ENCODE peak calls at places on chromosomes 2 and 18, in ten cellular contexts. X, E, U, W, K, N, I, C, T and A are unnamed samples.

GRCh38 chr18:51191139-51191717 is 6.3 kb downstream of the MEX3C start:
- DNase-seq in X (no peak), E (no peak), U (no peak), W (no peak), K (no peak), N (no peak), I (no peak), C (no peak), T (no peak), A (no peak)

GRCh38 chr2:167756427-167756826 is 491.0 kb downstream of the STK39 start:
- DNase-seq in X (no peak), E (no peak), U (peak), W (no peak), K (peak), N (no peak), I (no peak), C (no peak), T (no peak), A (peak)

GRCh38 chr18:48227206-48227605 is 182.0 kb downstream of the ZBTB7C start:
- DNase-seq in X (no peak), E (no peak), U (no peak), W (no peak), K (peak), N (no peak), I (no peak), C (no peak), T (no peak), A (no peak)

GRCh38 chr2:9153589-9153988 is 53.0 kb upstream of the ASAP2 start:
- DNase-seq in X (peak), E (no peak), U (no peak), W (no peak), K (no peak), N (peak), I (no peak), C (no peak), T (no peak), A (no peak)

GRCh38 chr2:38073211-38074005 is 2.5 kb downstream of the CYP1B1 start:
- DNase-seq in X (peak), E (no peak), U (no peak), W (peak), K (peak), N (no peak), I (no peak), C (no peak), T (no peak), A (no peak)

GRCh38 chr2:224820283-224820991 is 104.3 kb upstream of the CCDC195 start:
- DNase-seq in X (peak), E (no peak), U (no peak), W (no peak), K (peak), N (no peak), I (no peak), C (no peak), T (no peak), A (no peak)

GRCh38 chr2:85264471-85264870 is 63.3 kb downstream of the TGOLN2 start:
- DNase-seq in X (no peak), E (no peak), U (peak), W (no peak), K (peak), N (no peak), I (no peak), C (no peak), T (no peak), A (no peak)

GRCh38 chr2:58852905-58853304 is 611.8 kb upstream of the FANCL start:
- DNase-seq in X (no peak), E (no peak), U (no peak), W (no peak), K (no peak), N (no peak), I (no peak), C (no peak), T (no peak), A (no peak)

GRCh38 chr2:46866770-46867246 is 48.8 kb downstream of the MCFD2 start:
- DNase-seq in X (no peak), E (no peak), U (no peak), W (peak), K (peak), N (no peak), I (peak), C (no peak), T (peak), A (no peak)

GRCh38 chr2:236569593-236569973 is at the start of gene ACKR3:
- DNase-seq in X (peak), E (peak), U (peak), W (peak), K (peak), N (peak), I (peak), C (no peak), T (peak), A (peak)

GRCh38 chr18:55404136-55404810 is 183.7 kb downstream of the TCF4 start:
- DNase-seq in X (no peak), E (no peak), U (no peak), W (no peak), K (no peak), N (no peak), I (no peak), C (no peak), T (no peak), A (no peak)

GRCh38 chr2:223649941-223650530 is 47.9 kb upstream of the SCG2 start:
- DNase-seq in X (no peak), E (no peak), U (no peak), W (no peak), K (no peak), N (no peak), I (no peak), C (no peak), T (no peak), A (no peak)

GRCh38 chr2:6214471-6214870 is 522.3 kb downstream of the SOX11 start:
- DNase-seq in X (no peak), E (no peak), U (no peak), W (no peak), K (no peak), N (no peak), I (no peak), C (no peak), T (no peak), A (no peak)

GRCh38 chr2:26696352-26696816 is 3.9 kb downstream of the KCNK3 start:
- DNase-seq in X (peak), E (peak), U (peak), W (no peak), K (peak), N (no peak), I (no peak), C (no peak), T (peak), A (peak)

GRCh38 chr2:196725882-196726281 is 73.6 kb downstream of the GTF3C3 start:
- DNase-seq in X (no peak), E (no peak), U (no peak), W (no peak), K (no peak), N (no peak), I (no peak), C (no peak), T (no peak), A (no peak)

GRCh38 chr2:23380562-23381065 is 4.4 kb upstream of the KLHL29 start:
- DNase-seq in X (no peak), E (peak), U (no peak), W (no peak), K (peak), N (no peak), I (peak), C (no peak), T (no peak), A (no peak)

GRCh38 chr2:128754246-128754724 is 435.6 kb upstream of the HS6ST1 start:
- DNase-seq in X (no peak), E (no peak), U (peak), W (no peak), K (no peak), N (no peak), I (peak), C (no peak), T (peak), A (no peak)

GRCh38 chr2:95760839-95761525 is 169.2 kb downstream of the TRIM43 start:
- DNase-seq in X (peak), E (no peak), U (no peak), W (no peak), K (peak), N (no peak), I (no peak), C (peak), T (no peak), A (peak)

GRCh38 chr2:47485751-47486300 is 82.9 kb downstream of the MSH2 start:
- DNase-seq in X (no peak), E (no peak), U (no peak), W (no peak), K (peak), N (no peak), I (no peak), C (no peak), T (no peak), A (no peak)

GRCh38 chr2:237429761-237430160 is 15.8 kb upstream of the COL6A3 start:
- DNase-seq in X (no peak), E (no peak), U (no peak), W (no peak), K (peak), N (no peak), I (no peak), C (no peak), T (no peak), A (no peak)

GRCh38 chr2:54360055-54360792 is 95.9 kb upstream of the SPTBN1 start:
- DNase-seq in X (peak), E (no peak), U (peak), W (peak), K (peak), N (no peak), I (peak), C (no peak), T (peak), A (peak)

GRCh38 chr2:69225933-69226332 is 161.1 kb downstream of the GFPT1 start:
- DNase-seq in X (peak), E (no peak), U (no peak), W (no peak), K (peak), N (no peak), I (no peak), C (no peak), T (no peak), A (peak)

GRCh38 chr2:78839259-78839658 is 186.2 kb upstream of the REG3G start:
- DNase-seq in X (no peak), E (no peak), U (no peak), W (no peak), K (no peak), N (no peak), I (no peak), C (no peak), T (no peak), A (peak)

GRCh38 chr2:233690444-233690843 is 2.2 kb upstream of the UGT1A6 start:
- DNase-seq in X (peak), E (no peak), U (no peak), W (no peak), K (peak), N (no peak), I (no peak), C (no peak), T (peak), A (no peak)

GRCh38 chr2:162073776-162074578 is at the start of gene DPP4:
- DNase-seq in X (no peak), E (no peak), U (peak), W (no peak), K (peak), N (no peak), I (peak), C (no peak), T (peak), A (no peak)

GRCh38 chr2:71856709-71857525 is 290.7 kb downstream of the CYP26B1 start:
- DNase-seq in X (no peak), E (no peak), U (peak), W (no peak), K (no peak), N (no peak), I (no peak), C (no peak), T (no peak), A (no peak)

GRCh38 chr2:234827096-234827860 is 124.5 kb upstream of the SH3BP4 start:
- DNase-seq in X (peak), E (no peak), U (no peak), W (no peak), K (no peak), N (no peak), I (no peak), C (no peak), T (no peak), A (no peak)

GRCh38 chr2:119293254-119293653 is 69.6 kb downstream of the STEAP3 start:
- DNase-seq in X (no peak), E (no peak), U (no peak), W (no peak), K (peak), N (no peak), I (no peak), C (no peak), T (no peak), A (no peak)

GRCh38 chr2:72494392-72494791 is 331.4 kb downstream of the EXOC6B start:
- DNase-seq in X (no peak), E (no peak), U (no peak), W (no peak), K (peak), N (no peak), I (no peak), C (no peak), T (no peak), A (no peak)

GRCh38 chr2:237734905-237735623 is 63.5 kb upstream of the RBM44 start:
- DNase-seq in X (no peak), E (no peak), U (no peak), W (no peak), K (no peak), N (no peak), I (no peak), C (no peak), T (no peak), A (no peak)

GRCh38 chr2:157830696-157831570 is 45.2 kb downstream of the ACVR1 start:
- DNase-seq in X (peak), E (peak), U (no peak), W (peak), K (peak), N (no peak), I (no peak), C (no peak), T (peak), A (peak)

GRCh38 chr18:12458761-12459160 is 51.0 kb downstream of the PRELID3A start:
- DNase-seq in X (no peak), E (no peak), U (no peak), W (no peak), K (no peak), N (no peak), I (no peak), C (no peak), T (peak), A (no peak)

GRCh38 chr18:74166397-74166796 is 18.1 kb downstream of the TIMM21 start:
- DNase-seq in X (no peak), E (no peak), U (no peak), W (no peak), K (no peak), N (no peak), I (no peak), C (no peak), T (no peak), A (no peak)

GRCh38 chr18:30675493-30675892 is 367.0 kb downstream of the DSC3 start:
- DNase-seq in X (no peak), E (no peak), U (no peak), W (no peak), K (no peak), N (no peak), I (no peak), C (no peak), T (no peak), A (no peak)

GRCh38 chr18:79400591-79401381 is 5.1 kb downstream of the NFATC1 start:
- DNase-seq in X (no peak), E (no peak), U (peak), W (no peak), K (no peak), N (no peak), I (no peak), C (peak), T (peak), A (no peak)

DNA sequence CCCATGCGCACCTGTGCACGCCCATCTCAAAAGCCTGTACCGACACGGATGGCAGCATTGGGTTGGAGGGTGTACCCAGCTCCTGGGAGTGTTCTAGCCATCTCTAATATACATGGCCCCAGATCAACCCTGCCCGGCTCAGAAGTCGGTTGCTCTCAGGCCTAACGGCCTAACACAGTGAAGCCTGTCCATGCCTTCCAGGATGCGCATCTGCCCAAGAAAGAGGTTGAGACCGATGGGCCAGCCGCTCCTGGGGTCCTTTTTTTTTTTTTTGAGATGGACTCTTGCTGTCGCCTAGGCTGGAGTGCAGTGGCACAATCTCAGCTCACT is 32.1 kb downstream of the PDIA6 start:
- DNase-seq in X (no peak), E (no peak), U (no peak), W (no peak), K (no peak), N (no peak), I (no peak), C (no peak), T (no peak), A (no peak)
- TF ChIP-seq CTCF in X (no peak), E (no peak), U (no peak), W (no peak), K (no peak), N (no peak), I (no peak), C (no peak), T (no peak), A (no peak)

GRCh38 chr2:217362710-217363109 is 502.8 kb upstream of the TNP1 start:
- DNase-seq in X (no peak), E (no peak), U (no peak), W (no peak), K (no peak), N (no peak), I (no peak), C (no peak), T (no peak), A (no peak)
- H3K4me3 ChIP-seq in X (no peak), E (no peak), U (no peak), W (no peak), K (no peak), N (no peak), I (no peak), C (no peak), T (no peak), A (no peak)

GRCh38 chr18:42484648-42485047 is 529.6 kb downstream of the PIK3C3 start:
- DNase-seq in X (no peak), E (no peak), U (no peak), W (no peak), K (no peak), N (no peak), I (no peak), C (no peak), T (no peak), A (no peak)
- TF ChIP-seq CTCF in X (no peak), E (no peak), U (no peak), W (no peak), K (no peak), N (no peak), I (no peak), C (no peak), T (no peak), A (no peak)

DNA sequence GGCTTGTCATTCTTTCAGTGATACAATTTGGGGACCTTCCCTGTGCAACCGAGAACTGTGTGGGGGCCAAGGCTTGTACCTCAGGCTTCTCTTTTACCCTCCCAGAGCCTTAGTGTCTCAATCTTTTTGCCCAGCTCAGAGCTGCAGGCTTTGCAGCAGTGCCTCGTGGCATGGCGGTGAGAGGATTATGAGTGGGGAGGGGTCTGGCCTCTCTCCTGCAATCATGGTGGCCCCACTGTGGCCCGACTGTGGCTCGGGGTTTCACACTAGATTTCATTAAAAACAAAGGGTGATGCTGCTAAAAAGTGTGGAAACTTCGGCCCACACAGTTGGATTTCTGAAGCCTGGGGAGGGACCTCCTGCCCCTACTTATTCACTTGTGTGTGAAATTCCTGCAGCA is 75.5 kb downstream of the CAPN13 start:
- DNase-seq in X (no peak), E (no peak), U (no peak), W (no peak), K (no peak), N (peak), I (no peak), C (no peak), T (no peak), A (no peak)
- H3K4me3 ChIP-seq in X (no peak), E (no peak), U (no peak), W (no peak), K (no peak), N (no peak), I (no peak), C (no peak), T (no peak), A (no peak)

GRCh38 chr2:174750923-174751441 is 13.3 kb downstream of the CHRNA1 start:
- DNase-seq in X (no peak), E (no peak), U (no peak), W (no peak), K (no peak), N (no peak), I (no peak), C (no peak), T (no peak), A (no peak)
- TF ChIP-seq CTCF in X (no peak), E (no peak), U (no peak), W (no peak), K (no peak), N (no peak), I (no peak), C (no peak), T (no peak), A (no peak)